ENCODE peak calls at places on chromosomes 11 and 22, in eight cellular contexts. Q is K562, E is HCT116, J is HepG2, N is GM12878, I is A549, A is H1, C is SK-N-SH. W is an unnamed sample.

GRCh38 chr11:64674774-64675173 is 48.2 kb downstream of the NRXN2 start:
- DNase-seq in Q (no peak), E (no peak), J (no peak), N (peak), I (no peak), A (no peak), C (no peak), W (no peak)

GRCh38 chr22:29587938-29588699 is 7.2 kb upstream of the NIPSNAP1 start:
- DNase-seq in Q (no peak), E (no peak), J (peak), N (no peak), I (peak), A (no peak), C (no peak), W (peak)

GRCh38 chr11:72038491-72038890 is 39.8 kb downstream of the IL18BP start:
- DNase-seq in Q (no peak), E (no peak), J (no peak), N (no peak), I (no peak), A (no peak), C (peak), W (peak)

GRCh38 chr11:101003468-101003867 is 126.1 kb downstream of the PGR start:
- DNase-seq in Q (no peak), E (peak), J (peak), N (no peak), I (peak), A (no peak), C (peak), W (no peak)

GRCh38 chr11:66692871-66693331 is 15.2 kb upstream of the RBM4B start:
- DNase-seq in Q (no peak), E (no peak), J (no peak), N (no peak), I (no peak), A (no peak), C (peak), W (no peak)

GRCh38 chr11:72353861-72354260 is 80.5 kb downstream of the CLPB start:
- DNase-seq in Q (no peak), E (no peak), J (peak), N (no peak), I (peak), A (no peak), C (no peak), W (peak)

GRCh38 chr11:2664331-2664730 is 35.5 kb downstream of the KCNQ1OT1 start:
- DNase-seq in Q (no peak), E (no peak), J (no peak), N (no peak), I (no peak), A (no peak), C (no peak), W (no peak)

GRCh38 chr11:128512478-128513127 is 74.8 kb downstream of the ETS1 start:
- DNase-seq in Q (no peak), E (no peak), J (no peak), N (no peak), I (no peak), A (no peak), C (no peak), W (no peak)

GRCh38 chr11:22276535-22276934 is 61.6 kb upstream of the SLC17A6 start:
- DNase-seq in Q (no peak), E (no peak), J (no peak), N (no peak), I (no peak), A (no peak), C (no peak), W (no peak)

GRCh38 chr11:129313588-129314288 is 61.9 kb upstream of the BARX2 start:
- DNase-seq in Q (no peak), E (no peak), J (no peak), N (no peak), I (no peak), A (no peak), C (no peak), W (peak)

GRCh38 chr22:42388130-42388797 is 43.9 kb downstream of the NFAM1 start:
- DNase-seq in Q (peak), E (no peak), J (no peak), N (no peak), I (no peak), A (no peak), C (peak), W (peak)

GRCh38 chr22:40418366-40419201 is 48.2 kb downstream of the SGSM3 start:
- DNase-seq in Q (no peak), E (no peak), J (no peak), N (no peak), I (no peak), A (no peak), C (no peak), W (peak)

GRCh38 chr11:28606930-28607329 is 498.7 kb downstream of the METTL15 start:
- DNase-seq in Q (no peak), E (no peak), J (no peak), N (no peak), I (no peak), A (no peak), C (no peak), W (no peak)

GRCh38 chr11:8604078-8604723 is 10.2 kb upstream of the STK33 start:
- DNase-seq in Q (peak), E (peak), J (peak), N (no peak), I (peak), A (peak), C (peak), W (peak)

GRCh38 chr22:42831712-42832111 is 25.4 kb downstream of the ARFGAP3 start:
- DNase-seq in Q (no peak), E (no peak), J (no peak), N (no peak), I (no peak), A (no peak), C (no peak), W (no peak)

GRCh38 chr22:26064048-26064447 is 105.2 kb upstream of the SEZ6L start:
- DNase-seq in Q (no peak), E (no peak), J (no peak), N (no peak), I (no peak), A (no peak), C (no peak), W (no peak)

GRCh38 chr11:84825140-84825539 is 802.0 kb downstream of the DLG2 start:
- DNase-seq in Q (no peak), E (no peak), J (no peak), N (no peak), I (no peak), A (no peak), C (no peak), W (no peak)
- TF ChIP-seq RAD21 in Q (no peak), E (no peak), J (no peak), N (no peak), I (no peak), A (no peak), C (no peak), W (no peak)

DNA sequence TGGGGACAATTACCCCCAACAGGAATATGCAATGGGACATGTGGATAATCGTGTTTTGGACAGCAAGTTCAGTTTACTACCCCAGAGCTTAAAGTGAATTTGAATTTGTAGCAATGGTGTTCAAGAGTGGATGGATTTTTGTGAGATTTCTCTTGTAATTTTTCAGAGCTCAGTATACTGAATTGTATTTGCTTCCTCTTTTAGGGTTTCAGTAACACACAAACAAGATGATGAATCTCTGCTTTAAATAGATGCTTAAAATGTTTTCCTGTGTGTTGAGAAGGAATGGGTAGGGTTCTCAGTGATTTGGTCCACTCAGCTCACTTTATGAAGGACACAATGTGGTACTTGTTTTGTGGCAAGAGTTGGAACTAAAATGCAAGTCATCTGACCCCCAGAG is 100.1 kb upstream of the ARHGAP20 start:
- DNase-seq in Q (no peak), E (no peak), J (no peak), N (no peak), I (no peak), A (no peak), C (no peak), W (no peak)
- TF ChIP-seq RAD21 in Q (no peak), E (no peak), J (no peak), N (no peak), I (no peak), A (no peak), C (no peak), W (no peak)

DNA sequence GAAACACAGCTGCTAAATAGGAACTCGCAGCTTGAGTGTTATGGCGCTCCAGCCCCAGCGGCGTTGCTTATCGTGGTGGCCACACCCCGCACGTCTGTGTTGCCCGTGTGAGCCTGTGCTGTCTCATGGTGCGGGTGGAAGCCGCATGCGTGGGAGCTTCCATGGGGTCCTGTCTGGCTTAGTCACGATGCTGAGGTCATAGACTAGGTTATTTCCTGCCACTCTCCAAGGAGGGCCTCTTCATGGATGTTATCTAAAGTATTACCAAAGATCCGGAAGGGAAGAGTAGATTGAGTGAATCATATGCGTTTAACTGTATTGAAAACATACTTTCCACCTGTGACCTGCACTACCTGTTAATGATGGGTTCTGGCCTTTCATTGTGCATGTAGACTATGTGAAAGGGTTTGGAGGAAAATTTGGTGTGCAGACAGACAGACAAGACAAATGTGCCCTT is 21.7 kb downstream of the CTTN start:
- DNase-seq in Q (peak), E (no peak), J (no peak), N (no peak), I (no peak), A (no peak), C (no peak), W (peak)
- TF ChIP-seq RAD21 in Q (no peak), E (no peak), J (no peak), N (no peak), I (no peak), A (no peak), C (no peak), W (no peak)

DNA sequence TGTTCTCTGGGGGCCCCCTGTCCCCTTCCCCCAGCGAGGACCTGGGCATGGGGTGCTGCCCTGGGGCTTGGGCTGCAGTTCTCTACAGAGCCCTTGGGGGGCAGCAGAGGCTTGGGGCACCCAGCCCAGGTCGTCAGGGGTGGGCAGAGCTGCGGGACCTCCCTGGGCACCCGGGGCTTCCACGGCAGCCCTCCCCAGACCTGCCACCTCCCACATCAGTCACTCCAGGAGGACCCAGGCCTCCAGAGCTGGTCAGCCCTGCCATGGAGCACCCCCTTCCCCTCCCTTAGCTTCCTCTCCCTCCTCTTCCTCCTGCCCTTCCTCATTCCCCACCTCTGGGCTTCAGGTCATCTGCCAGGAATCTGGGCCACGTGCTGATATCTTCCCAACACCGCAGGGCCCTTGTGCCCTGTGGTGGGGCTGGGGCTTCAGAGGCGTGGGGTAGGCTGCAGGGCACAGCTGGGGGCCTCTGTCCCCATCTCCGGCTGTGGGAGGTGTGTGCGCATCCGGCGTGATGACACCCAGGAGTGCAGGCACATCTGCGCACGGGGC is 5.8 kb downstream of the TSPAN4 start:
- DNase-seq in Q (peak), E (no peak), J (no peak), N (no peak), I (no peak), A (no peak), C (peak), W (no peak)
- TF ChIP-seq RAD21 in Q (peak), E (no peak), J (peak), N (peak), I (peak), A (peak), C (peak), W (peak)

GRCh38 chr11:18617688-18618340 is 16.3 kb downstream of the SPTY2D1 start:
- DNase-seq in Q (no peak), E (no peak), J (no peak), N (peak), I (no peak), A (no peak), C (no peak), W (peak)
- TF ChIP-seq RAD21 in Q (no peak), E (no peak), J (no peak), N (no peak), I (no peak), A (no peak), C (no peak), W (no peak)

GRCh38 chr11:95711945-95712221 is 77.7 kb downstream of the FAM76B start:
- DNase-seq in Q (no peak), E (no peak), J (no peak), N (peak), I (no peak), A (no peak), C (no peak), W (no peak)
- TF ChIP-seq RAD21 in Q (no peak), E (no peak), J (no peak), N (no peak), I (no peak), A (no peak), C (no peak), W (no peak)

DNA sequence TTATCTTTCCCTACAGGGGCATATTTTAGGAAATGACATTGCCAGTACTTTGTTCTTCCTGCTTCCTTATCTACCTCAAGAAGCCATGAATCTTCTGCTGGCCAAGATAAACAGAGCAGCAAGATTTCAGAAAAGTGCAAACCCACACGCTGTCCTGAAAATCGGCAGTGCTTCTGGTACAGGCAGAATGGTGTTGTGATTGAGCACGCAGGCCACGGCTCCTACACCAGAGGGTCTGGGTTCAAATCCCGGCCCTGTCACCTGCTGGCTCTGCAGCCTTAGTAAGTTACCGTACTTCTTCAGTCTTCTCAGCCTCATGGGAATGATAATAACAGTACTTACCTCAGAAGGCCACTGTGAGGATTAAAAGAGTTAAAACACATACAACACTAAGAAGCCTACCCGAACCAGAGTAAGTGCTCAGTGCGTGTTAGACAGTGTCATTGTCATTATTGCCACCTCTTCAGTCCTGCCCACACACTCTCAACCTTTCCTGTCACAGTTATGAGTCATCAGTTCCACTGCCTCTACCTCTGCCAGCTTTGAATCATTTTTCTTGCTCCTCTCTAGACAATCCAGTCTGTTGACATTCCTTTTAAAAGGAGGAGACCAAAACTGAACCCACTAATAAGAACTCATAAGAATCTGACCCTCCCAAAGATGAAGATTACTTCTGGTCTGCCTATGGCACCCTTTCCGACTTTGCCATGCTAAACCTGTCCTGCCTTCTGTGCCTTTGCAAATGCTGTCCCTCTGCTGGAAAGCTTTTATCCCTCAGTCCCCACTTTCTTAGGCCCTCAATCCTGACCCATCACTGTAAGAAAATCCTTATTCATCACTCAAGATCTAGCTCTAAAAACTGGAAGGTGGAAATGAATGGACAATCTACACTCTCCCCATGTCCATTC is 10.7 kb downstream of the MPZL3 start:
- DNase-seq in Q (peak), E (peak), J (peak), N (no peak), I (no peak), A (no peak), C (no peak), W (no peak)
- TF ChIP-seq RAD21 in Q (no peak), E (peak), J (no peak), N (no peak), I (no peak), A (no peak), C (no peak), W (no peak)

DNA sequence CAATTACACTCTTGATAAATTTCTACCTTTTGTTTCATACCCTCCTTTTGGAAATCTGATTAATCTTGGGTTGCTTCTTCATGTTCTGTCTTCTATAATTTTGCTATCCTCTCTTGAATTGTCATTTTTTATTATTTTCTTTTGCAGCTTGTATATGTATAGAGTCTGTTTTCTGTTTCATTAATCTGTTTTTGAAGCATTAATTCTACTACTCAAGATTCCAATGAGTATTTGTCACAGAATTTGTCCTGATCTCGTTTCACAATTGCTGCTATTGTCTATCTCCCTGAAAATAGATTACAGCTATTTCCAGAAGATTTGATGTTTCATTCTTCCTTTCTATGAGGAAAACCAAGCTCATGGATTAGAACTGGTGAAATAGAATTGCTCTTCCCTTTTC is 406.1 kb downstream of the DYNC2H1 start:
- DNase-seq in Q (no peak), E (no peak), J (no peak), N (no peak), I (no peak), A (no peak), C (no peak), W (no peak)
- TF ChIP-seq RAD21 in Q (no peak), E (no peak), J (no peak), N (no peak), I (no peak), A (no peak), C (no peak), W (no peak)

GRCh38 chr11:34124885-34125668 is 19.6 kb downstream of the NAT10 start:
- DNase-seq in Q (no peak), E (no peak), J (no peak), N (no peak), I (no peak), A (no peak), C (no peak), W (no peak)
- TF ChIP-seq RAD21 in Q (no peak), E (no peak), J (no peak), N (no peak), I (no peak), A (no peak), C (no peak), W (no peak)

W was measured in IMR-90.